ENCODE peak calls at places on chromosome 11, in ten cellular contexts. Q, G, P, W, Y, O, N, T, D and S are unnamed samples.

GRCh38 chr11:11594162-11594561 is 27.6 kb downstream of the GALNT18 start:
- DNase-seq in Q (no peak), G (no peak), P (no peak), W (no peak), Y (peak; percentile 20), O (no peak), N (no peak), T (no peak), D (no peak), S (no peak)

GRCh38 chr11:70104419-70104818 is 26.3 kb downstream of the ANO1 start:
- DNase-seq in Q (no peak), G (peak; percentile 47), P (no peak), W (peak; percentile 75), Y (peak; percentile 43), O (no peak), N (no peak), T (no peak), D (no peak), S (no peak)

GRCh38 chr11:84714316-84714780 is 912.8 kb downstream of the DLG2 start:
- DNase-seq in Q (peak; percentile 79), G (peak; percentile 83), P (peak; percentile 40), W (no peak), Y (peak; percentile 60), O (peak; percentile 58), N (peak; percentile 76), T (peak; percentile 13), D (peak; percentile 71), S (peak; percentile 29)

GRCh38 chr11:10454506-10454901 is 560 bp upstream of the AMPD3 start:
- DNase-seq in Q (no peak), G (no peak), P (no peak), W (no peak), Y (no peak), O (no peak), N (no peak), T (no peak), D (no peak), S (no peak)

GRCh38 chr11:1077417-1078119 is 2.9 kb downstream of the MUC2 start:
- DNase-seq in Q (no peak), G (no peak), P (no peak), W (no peak), Y (no peak), O (no peak), N (no peak), T (no peak), D (no peak), S (no peak)

GRCh38 chr11:133552938-133553337 is 20.6 kb upstream of the OPCML start:
- DNase-seq in Q (no peak), G (no peak), P (no peak), W (no peak), Y (no peak), O (no peak), N (no peak), T (no peak), D (no peak), S (no peak)

GRCh38 chr11:112219476-112220232 is 6.6 kb upstream of the PTS start:
- DNase-seq in Q (peak; percentile 38), G (peak; percentile 77), P (peak; percentile 58), W (no peak), Y (peak; percentile 76), O (peak; percentile 72), N (peak; percentile 52), T (peak; percentile 28), D (peak; percentile 79), S (peak; percentile 31)

GRCh38 chr11:46710821-46711269 is 8.2 kb upstream of the F2 start:
- DNase-seq in Q (no peak), G (no peak), P (no peak), W (peak; percentile 58), Y (peak; percentile 98), O (peak; percentile 53), N (peak; percentile 40), T (peak; percentile 83), D (no peak), S (no peak)

GRCh38 chr11:113977071-113977490 is 2.2 kb downstream of the HTR3A start:
- DNase-seq in Q (no peak), G (no peak), P (no peak), W (no peak), Y (no peak), O (no peak), N (no peak), T (no peak), D (peak; percentile 85), S (no peak)
- H3K4me1 ChIP-seq in Q (peaks cover 4% of the 10 kb centered on the region), G (peaks cover 3% of the 10 kb centered on the region), P (peaks cover 5% of the 10 kb centered on the region), W (peaks cover 7% of the 10 kb centered on the region), Y (no peaks in the 10 kb centered on the region), O (no peaks in the 10 kb centered on the region), N (no peaks in the 10 kb centered on the region), T (no peaks in the 10 kb centered on the region), D (peaks cover 36% of the 10 kb centered on the region), S (no peaks in the 10 kb centered on the region)

DNA sequence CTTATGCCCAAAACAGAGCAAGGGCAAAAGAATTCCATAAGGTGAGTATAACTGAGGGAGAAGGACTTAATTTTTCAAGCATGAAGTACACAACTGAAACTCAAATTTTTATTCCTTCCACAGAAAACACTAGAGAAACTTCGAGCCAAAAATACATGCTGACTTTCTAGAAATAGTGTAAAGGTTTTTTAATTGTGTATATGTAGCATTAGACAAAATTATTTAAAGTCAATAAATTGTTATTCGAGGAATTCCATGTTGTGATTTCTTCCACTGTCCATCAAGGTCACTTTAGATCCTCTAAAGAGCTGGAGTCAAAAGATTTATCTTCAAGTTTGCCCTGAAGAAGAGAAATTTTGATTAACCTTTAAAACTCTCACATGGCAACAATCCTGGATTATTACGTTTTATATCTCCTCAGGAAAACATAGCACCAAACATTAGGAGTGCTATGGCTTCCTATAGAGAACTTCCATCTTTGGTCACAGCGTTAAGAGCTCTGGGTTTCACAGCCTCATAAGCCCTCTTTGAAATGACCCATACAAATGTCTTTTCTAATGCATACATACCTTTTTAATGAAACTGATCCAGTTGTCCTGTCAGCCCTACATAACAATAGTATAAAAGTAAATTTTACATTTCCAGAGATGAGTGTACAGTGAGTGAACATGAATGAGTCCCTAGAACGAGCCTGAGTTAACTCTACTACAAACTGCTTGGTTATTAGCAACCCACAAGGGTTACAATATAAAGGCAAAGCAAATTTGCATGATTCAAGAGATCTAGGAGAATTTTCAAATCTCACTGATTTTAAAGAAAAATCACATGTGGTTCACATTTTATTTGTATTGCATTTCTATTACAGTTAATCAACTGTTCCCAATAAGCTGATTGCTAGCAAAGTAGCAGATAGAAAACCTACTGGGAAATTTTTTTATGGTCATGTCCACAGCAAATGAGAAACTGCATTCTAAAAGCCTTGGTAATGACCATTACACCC is 10.9 kb downstream of the TAF1D start:
- DNase-seq in Q (no peak), G (no peak), P (no peak), W (no peak), Y (no peak), O (no peak), N (no peak), T (no peak), D (no peak), S (no peak)
- H3K27ac ChIP-seq in Q (no peak overlapping the region), G (no peak overlapping the region), P (no peak overlapping the region), W (no peak overlapping the region), Y (peak overlapping the region; percentile 13), O (no peak overlapping the region), N (no peak overlapping the region), T (no peak overlapping the region), D (no peak overlapping the region), S (no peak overlapping the region)

GRCh38 chr11:32434116-32434386 is 1.3 kb downstream of the WT1 start:
- DNase-seq in Q (no peak), G (no peak), P (no peak), W (no peak), Y (no peak), O (no peak), N (no peak), T (no peak), D (no peak), S (no peak)

GRCh38 chr11:32431657-32432056 is 3.7 kb downstream of the WT1 start:
- DNase-seq in Q (no peak), G (no peak), P (no peak), W (no peak), Y (no peak), O (no peak), N (no peak), T (no peak), D (no peak), S (no peak)

GRCh38 chr11:32433249-32434115 is 1.9 kb downstream of the WT1 start:
- DNase-seq in Q (no peak), G (no peak), P (no peak), W (no peak), Y (no peak), O (no peak), N (no peak), T (no peak), D (no peak), S (no peak)

GRCh38 chr11:32434387-32435151 is 770 bp downstream of the WT1 start:
- DNase-seq in Q (peak; percentile 67), G (no peak), P (no peak), W (no peak), Y (no peak), O (peak; percentile 73), N (no peak), T (peak; percentile 58), D (no peak), S (no peak)

DNA sequence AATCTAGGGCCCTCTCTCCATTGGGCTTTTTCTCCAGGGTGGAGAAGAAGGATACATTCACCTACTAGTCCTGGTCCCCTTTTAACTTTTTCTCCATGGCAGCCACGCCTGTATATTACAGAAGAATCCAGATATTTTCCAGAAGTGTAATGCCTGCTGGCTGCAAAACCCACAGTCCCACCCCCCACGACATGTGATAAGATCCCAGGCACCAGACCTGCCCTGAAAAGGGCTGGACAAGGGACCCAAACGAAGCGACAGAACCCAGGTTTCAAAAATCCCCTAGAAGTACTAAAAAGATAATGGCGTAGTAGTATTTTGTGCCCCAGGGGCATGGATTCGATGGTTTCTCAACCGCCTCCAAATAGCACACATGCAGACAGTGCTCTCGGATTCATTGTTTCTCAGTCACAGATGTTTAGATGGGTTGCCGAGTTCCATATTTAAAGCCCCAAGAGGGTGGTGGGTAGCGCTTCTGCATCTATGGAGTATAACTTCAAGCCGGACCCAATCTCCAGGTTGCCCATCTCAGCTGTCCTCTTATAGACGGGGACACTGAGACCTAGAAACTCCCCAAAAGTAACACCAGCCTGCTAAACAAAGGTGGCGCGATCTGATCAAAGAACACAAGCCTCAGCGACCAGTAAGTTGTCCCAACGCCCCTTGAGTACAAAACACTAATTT is 2.6 kb downstream of the WT1 start:
- DNase-seq in Q (no peak), G (no peak), P (no peak), W (no peak), Y (no peak), O (no peak), N (no peak), T (no peak), D (no peak), S (no peak)
- H3K9me3 ChIP-seq in Q (no peaks in the 10 kb centered on the region), G (no peaks in the 10 kb centered on the region), P (no peaks in the 10 kb centered on the region), W (no peaks in the 10 kb centered on the region), Y (no peaks in the 10 kb centered on the region), O (no peaks in the 10 kb centered on the region), N (no peaks in the 10 kb centered on the region), T (no peaks in the 10 kb centered on the region), D (no peaks in the 10 kb centered on the region), S (no peaks in the 10 kb centered on the region)

GRCh38 chr11:27209562-27210005 is 153.4 kb downstream of the CCDC34 start:
- DNase-seq in Q (no peak), G (peak; percentile 74), P (peak; percentile 40), W (peak; percentile 31), Y (peak; percentile 95), O (peak; percentile 94), N (peak; percentile 24), T (peak; percentile 21), D (no peak), S (no peak)

GRCh38 chr11:27208846-27209245 is 154.2 kb downstream of the CCDC34 start:
- DNase-seq in Q (no peak), G (no peak), P (no peak), W (no peak), Y (no peak), O (no peak), N (no peak), T (no peak), D (no peak), S (no peak)

GRCh38 chr11:27205269-27205668 is 157.7 kb downstream of the CCDC34 start:
- DNase-seq in Q (no peak), G (no peak), P (peak; percentile 62), W (no peak), Y (no peak), O (peak; percentile 85), N (peak; percentile 28), T (no peak), D (no peak), S (no peak)

GRCh38 chr11:27205779-27206549 is 157.1 kb downstream of the CCDC34 start:
- DNase-seq in Q (no peak), G (no peak), P (no peak), W (no peak), Y (no peak), O (no peak), N (peak; percentile 10), T (no peak), D (no peak), S (no peak)

DNA sequence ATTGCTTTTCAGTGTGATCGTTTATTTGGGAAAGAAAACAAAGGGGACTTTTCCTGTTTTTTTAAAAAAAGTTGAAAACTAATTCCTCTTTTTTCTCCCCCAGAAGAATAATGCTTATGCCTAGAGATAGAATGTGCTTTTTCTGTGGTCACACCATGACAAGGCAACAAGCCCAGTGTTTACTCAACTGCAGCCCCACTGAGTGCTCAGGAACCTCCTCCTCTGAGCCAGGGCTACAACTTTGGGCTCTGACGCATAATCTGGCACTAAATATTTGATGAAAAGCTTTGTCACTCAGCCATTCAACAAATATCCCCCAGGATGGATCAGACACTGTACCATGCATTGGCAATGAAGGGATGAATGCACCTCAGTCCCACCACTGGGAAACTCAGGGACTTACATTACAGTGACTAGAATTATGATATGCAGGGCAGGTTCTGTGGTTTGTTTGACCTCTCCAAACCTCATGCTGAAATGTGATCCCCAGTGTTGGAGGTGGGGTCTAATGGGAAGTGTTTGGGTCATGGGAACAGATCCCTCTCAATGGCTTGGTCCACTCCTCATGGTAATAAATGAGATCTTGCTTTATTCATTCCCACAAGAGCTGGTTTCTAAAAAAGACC is 155.9 kb downstream of the CCDC34 start:
- DNase-seq in Q (no peak), G (no peak), P (no peak), W (no peak), Y (no peak), O (peak; percentile 46), N (no peak), T (no peak), D (no peak), S (no peak)
- H3K4me1 ChIP-seq in Q (no peaks in the 10 kb centered on the region), G (peaks cover 58% of the 10 kb centered on the region), P (peaks cover 18% of the 10 kb centered on the region), W (peaks cover 12% of the 10 kb centered on the region), Y (peaks cover 49% of the 10 kb centered on the region), O (peaks cover 76% of the 10 kb centered on the region), N (peaks cover 3% of the 10 kb centered on the region), T (no peaks in the 10 kb centered on the region), D (no peaks in the 10 kb centered on the region), S (no peaks in the 10 kb centered on the region)